ENCODE peak calls at places on chromosome 21, in five cellular contexts. U is stimulated activated CD8-positive, alpha-beta memory T cell treated with anti-CD3 and anti-CD28 coated beads, Interleukin-4, amount 100 ng/mL, for 1 hour; D is tibial nerve; Q is activated effector memory CD4-positive, alpha-beta T cell treated with anti-CD3 and anti-CD28 coated beads, Interleukin-2, amount 50 U/mL, for 16 hours; V is non-pigmented ciliary epithelial cell. P is an unnamed sample.

GRCh38 chr21:29005696-29006095 is 13.0 kb upstream of the LTN1 start:
- DNase-seq in U (no peak), D (no peak), Q (no peak), V (no peak), P (no peak)

GRCh38 chr21:44087426-44088400 is 19.5 kb upstream of the PWP2 start:
- DNase-seq in U (no peak), D (no peak), Q (no peak), V (no peak), P (peak)

GRCh38 chr21:38712076-38712475 is 93.7 kb upstream of the ETS2 start:
- DNase-seq in U (no peak), D (no peak), Q (no peak), V (no peak), P (no peak)

GRCh38 chr21:43959231-43960041 is 52.7 kb upstream of the TRAPPC10 start:
- DNase-seq in U (no peak), D (no peak), Q (no peak), V (no peak), P (no peak)

GRCh38 chr21:46062471-46063211 is 35.3 kb upstream of the COL6A2 start:
- DNase-seq in U (no peak), D (no peak), Q (no peak), V (no peak), P (peak)

GRCh38 chr21:15282666-15283065 is 217.9 kb upstream of the NRIP1 start:
- DNase-seq in U (no peak), D (no peak), Q (no peak), V (no peak), P (no peak)

GRCh38 chr21:27734146-27734545 is 767.3 kb upstream of the ADAMTS5 start:
- DNase-seq in U (no peak), D (no peak), Q (no peak), V (peak), P (no peak)

GRCh38 chr21:37407719-37408455 is 41.3 kb downstream of the DYRK1A start:
- DNase-seq in U (no peak), D (no peak), Q (no peak), V (no peak), P (no peak)

GRCh38 chr21:34313116-34313515 is 50.7 kb upstream of the KCNE2 start:
- DNase-seq in U (no peak), D (no peak), Q (no peak), V (no peak), P (no peak)

GRCh38 chr21:15065381-15066230 is 806 bp upstream of the NRIP1 start:
- DNase-seq in U (peak), D (peak), Q (peak), V (peak), P (peak)

P was measured in posterior vena cava.